ENCODE peak calls at places on chromosomes 4 and X, in five cellular contexts. H is adrenal gland, S is fibroblast of lung, Z is pancreas, P is cardiac muscle cell. W is an unnamed sample.
A peak's percentile ranks its signal among the peaks of the same experiment; 100 is the strongest.

GRCh38 chr4:102047616-102048015 is 257.1 kb downstream of the BANK1 start:
- DNase-seq in H (no peak), S (no peak), Z (no peak), P (no peak), W (no peak)

GRCh38 chrX:23390979-23391378 is 56.3 kb downstream of the PTCHD1 start:
- DNase-seq in H (no peak), S (no peak), Z (no peak), P (no peak), W (no peak)

GRCh38 chr4:179307297-179308136 is 1865.3 kb upstream of the AGA start:
- DNase-seq in H (no peak), S (peak; percentile 27), Z (no peak), P (peak; percentile 56), W (no peak)

GRCh38 chrX:149512225-149512885 is 7.2 kb upstream of the IDS start:
- DNase-seq in H (peak; percentile 43), S (peak; percentile 23), Z (no peak), P (peak; percentile 55), W (peak; percentile 67)

GRCh38 chr4:111274486-111274885 is 651.6 kb upstream of the PITX2 start:
- DNase-seq in H (no peak), S (peak; percentile 14), Z (no peak), P (no peak), W (no peak)

GRCh38 chr4:16916719-16917337 is 18.4 kb upstream of the LDB2 start:
- DNase-seq in H (peak; percentile 28), S (no peak), Z (no peak), P (peak; percentile 44), W (no peak)

GRCh38 chr4:109113511-109113910 is 188.9 kb downstream of the COL25A1 start:
- DNase-seq in H (no peak), S (peak; percentile 4), Z (no peak), P (no peak), W (no peak)

GRCh38 chr4:107831140-107831539 is 6.4 kb downstream of the SGMS2 start:
- DNase-seq in H (no peak), S (no peak), Z (no peak), P (no peak), W (no peak)

GRCh38 chr4:16337936-16338335 is 111.7 kb upstream of the TAPT1 start:
- DNase-seq in H (no peak), S (peak; percentile 91), Z (no peak), P (no peak), W (no peak)

GRCh38 chrX:53421125-53421524 is 1.3 kb downstream of the SMC1A start:
- DNase-seq in H (no peak), S (no peak), Z (no peak), P (no peak), W (no peak)

GRCh38 chr4:151436093-151436518 is 27.1 kb downstream of the FHIP1A start:
- DNase-seq in H (no peak), S (peak; percentile 77), Z (no peak), P (peak; percentile 23), W (no peak)

GRCh38 chr4:77797239-77797638 is 21.9 kb downstream of the CNOT6L start:
- DNase-seq in H (no peak), S (peak; percentile 12), Z (no peak), P (no peak), W (no peak)

GRCh38 chrX:40479777-40480318 is 100.9 kb upstream of the ATP6AP2 start:
- DNase-seq in H (no peak), S (no peak), Z (no peak), P (no peak), W (no peak)

GRCh38 chr4:15396157-15396800 is 31.6 kb upstream of the C1QTNF7 start:
- DNase-seq in H (peak; percentile 40), S (peak; percentile 35), Z (no peak), P (peak; percentile 51), W (no peak)

GRCh38 chrX:19912-20571 is 261.1 kb upstream of the PLCXD1 start:
- DNase-seq in H (no peak), S (no peak), Z (peak; percentile 58), P (no peak), W (no peak)

GRCh38 chrX:19579485-19579884 is 64.2 kb upstream of the MAP3K15 start:
- DNase-seq in H (no peak), S (peak; percentile 76), Z (no peak), P (no peak), W (no peak)

GRCh38 chrX:70264784-70265183 is 3.4 kb upstream of the ARR3 start:
- DNase-seq in H (no peak), S (no peak), Z (no peak), P (peak; percentile 12), W (no peak)

GRCh38 chr4:7771541-7772507 is 167.8 kb downstream of the AFAP1 start:
- DNase-seq in H (no peak), S (no peak), Z (no peak), P (no peak), W (no peak)

GRCh38 chrX:150362599-150363481 is at the start of gene MAMLD1:
- DNase-seq in H (peak; percentile 70), S (peak; percentile 85), Z (peak; percentile 82), P (peak; percentile 37), W (peak; percentile 83)

GRCh38 chrX:3950373-3950772 is 236.9 kb upstream of the PRKX start:
- DNase-seq in H (no peak), S (peak; percentile 17), Z (no peak), P (no peak), W (no peak)

GRCh38 chr4:78990938-78991810 is 51.9 kb upstream of the PAQR3 start:
- DNase-seq in H (no peak), S (no peak), Z (no peak), P (peak; percentile 6), W (no peak)

GRCh38 chr4:17811078-17811603 is 362 bp downstream of the NCAPG start:
- DNase-seq in H (no peak), S (peak; percentile 23), Z (no peak), P (no peak), W (no peak)

DNA sequence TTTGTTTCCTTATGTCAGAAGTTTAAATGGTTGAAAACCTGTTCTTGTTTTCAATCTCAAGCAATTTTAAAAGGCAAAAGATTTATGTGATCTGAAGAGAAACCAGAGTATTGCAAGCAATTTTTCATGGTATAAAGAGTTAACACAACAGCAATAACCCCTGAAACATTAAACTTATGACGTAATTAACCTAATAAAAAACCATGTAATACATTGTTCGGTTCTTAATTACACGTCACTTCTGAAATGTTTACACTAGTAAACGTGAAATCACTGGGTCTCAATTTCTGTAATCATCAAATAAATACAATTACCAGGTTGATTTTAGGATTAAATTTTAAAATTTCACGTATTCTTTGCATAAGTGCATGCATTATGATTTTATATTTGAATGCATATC is 914.5 kb downstream of the NLGN4X start:
- DNase-seq in H (no peak), S (no peak), Z (no peak), P (no peak), W (no peak)
- H3K9me3 ChIP-seq in H (no peaks in the 10 kb centered on the region), S (no peaks in the 10 kb centered on the region), Z (no peaks in the 10 kb centered on the region), P (no peaks in the 10 kb centered on the region), W (no peaks in the 10 kb centered on the region)

GRCh38 chrX:154733072-154733425 is 17.8 kb downstream of the GAB3 start:
- DNase-seq in H (no peak), S (no peak), Z (no peak), P (no peak), W (no peak)
- H3K4me3 ChIP-seq in H (no peak overlapping the region), S (no peak overlapping the region), Z (no peak overlapping the region), P (no peak overlapping the region), W (no peak overlapping the region)

DNA sequence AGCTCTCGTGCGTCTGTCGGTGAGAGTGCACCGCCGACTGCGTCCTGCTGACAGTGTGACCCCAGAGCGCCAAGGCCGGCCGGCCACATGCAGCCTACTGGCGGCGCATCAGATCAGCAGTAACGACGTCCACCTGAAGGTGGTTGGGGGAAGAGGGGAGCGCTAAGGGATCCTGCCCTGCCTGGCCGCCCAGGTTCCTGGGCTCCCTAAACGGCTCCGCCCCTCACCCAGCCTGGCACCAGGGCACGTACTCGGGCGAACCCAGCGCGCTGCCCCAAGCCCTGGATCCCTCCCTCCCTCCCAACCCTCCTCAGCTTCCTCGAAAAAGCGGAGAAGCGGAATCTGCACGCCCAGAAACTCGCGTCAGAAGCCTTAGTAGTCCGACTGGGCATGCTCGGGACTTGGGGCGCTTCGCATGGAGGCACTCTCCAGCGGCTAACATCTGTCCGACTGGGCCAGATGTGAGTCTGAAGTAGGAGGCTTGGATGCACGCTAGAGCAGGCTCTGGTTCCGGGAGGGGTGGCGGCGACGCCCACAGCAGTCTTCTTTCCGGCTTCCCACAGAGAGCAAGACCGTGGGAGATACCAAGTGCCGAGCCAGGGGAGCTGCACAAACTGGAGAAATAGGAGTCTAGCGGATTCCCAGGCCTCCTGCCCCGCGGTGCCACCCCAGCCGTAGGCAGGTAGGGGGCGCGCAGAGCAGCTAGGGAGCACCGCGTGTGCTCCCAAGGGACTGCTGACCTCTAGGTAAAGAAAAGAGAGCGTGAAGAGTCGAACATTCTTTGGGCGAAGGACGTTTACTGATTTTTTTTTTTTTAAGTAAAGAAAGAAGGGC is 114.4 kb upstream of the TEX13C start:
- DNase-seq in H (peak; percentile 66), S (peak; percentile 6), Z (peak; percentile 61), P (peak; percentile 74), W (no peak)
- TF ChIP-seq CTCF in H (peak; percentile 34), S (no peak), Z (no peak), P (no peak), W (no peak)

DNA sequence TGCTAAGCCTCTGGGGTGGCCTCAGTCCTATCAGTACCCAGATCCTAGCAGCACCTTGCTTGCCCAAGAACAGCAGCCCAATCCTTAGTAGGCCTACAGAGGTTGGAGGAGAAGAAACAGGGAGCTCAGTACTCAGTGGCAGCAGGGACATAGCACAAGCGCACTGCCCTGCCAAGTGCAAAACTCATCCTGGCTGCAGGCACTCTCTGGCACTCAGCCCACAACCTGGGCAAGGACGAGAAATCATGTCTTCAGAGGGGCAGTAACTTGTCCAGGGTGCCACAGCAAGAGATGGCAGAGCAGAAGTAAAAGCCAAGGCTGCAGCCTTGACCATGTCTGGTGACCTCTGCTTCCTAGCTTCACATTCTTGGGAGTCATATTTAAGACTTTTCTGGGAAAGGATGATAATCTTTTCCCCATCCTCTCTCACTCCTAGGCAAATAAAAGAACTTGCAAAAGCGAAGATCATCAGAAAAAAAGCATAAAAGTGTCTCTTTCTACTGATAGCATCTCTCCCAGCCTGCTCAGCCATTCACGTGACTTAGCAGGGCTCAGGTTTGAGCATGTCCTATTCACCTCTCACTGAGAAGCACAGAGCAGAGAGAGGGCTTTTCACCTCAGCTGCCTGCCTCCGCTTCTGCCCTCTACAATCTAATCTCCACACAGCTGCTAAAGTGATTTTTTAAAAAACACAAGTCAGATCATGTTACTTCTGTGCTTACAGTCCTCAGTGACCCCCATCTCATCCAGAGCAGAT is 37.2 kb upstream of the MAGEA4 start:
- DNase-seq in H (peak; percentile 46), S (no peak), Z (no peak), P (no peak), W (no peak)
- H3K9me3 ChIP-seq in H (no peaks in the 10 kb centered on the region), S (no peaks in the 10 kb centered on the region), Z (no peaks in the 10 kb centered on the region), P (no peaks in the 10 kb centered on the region), W (no peaks in the 10 kb centered on the region)

W was measured in right atrium auricular region.